ENCODE peak calls at places on chromosomes 5 and 9, in ten cellular contexts. S, Z, P, Y, J, W, D, K, V and O are unnamed samples.

GRCh38 chr9:1052119-1052907 is 2.2 kb downstream of the DMRT2 start:
- DNase-seq in S (no peak), Z (no peak), P (no peak), Y (no peak), J (no peak), W (no peak), D (no peak), K (no peak), V (no peak), O (no peak)

GRCh38 chr9:98502311-98502975 is 206.3 kb downstream of the GABBR2 start:
- DNase-seq in S (no peak), Z (no peak), P (no peak), Y (no peak), J (no peak), W (no peak), D (peak; percentile 69), K (no peak), V (no peak), O (no peak)

GRCh38 chr9:125683486-125683885 is 23.5 kb downstream of the MAPKAP1 start:
- DNase-seq in S (no peak), Z (no peak), P (no peak), Y (no peak), J (no peak), W (no peak), D (peak; percentile 86), K (no peak), V (no peak), O (no peak)

GRCh38 chr5:94778712-94779111 is 160.2 kb downstream of the SLF1 start:
- DNase-seq in S (no peak), Z (no peak), P (no peak), Y (no peak), J (no peak), W (no peak), D (no peak), K (no peak), V (no peak), O (no peak)

GRCh38 chr9:88782931-88783451 is 208.3 kb upstream of the S1PR3 start:
- DNase-seq in S (no peak), Z (no peak), P (no peak), Y (no peak), J (no peak), W (no peak), D (peak; percentile 48), K (no peak), V (no peak), O (no peak)

GRCh38 chr5:116990010-116990409 is 415.4 kb upstream of the SEMA6A start:
- DNase-seq in S (no peak), Z (no peak), P (no peak), Y (no peak), J (no peak), W (no peak), D (no peak), K (no peak), V (no peak), O (no peak)

GRCh38 chr5:160390787-160391696 is 8.8 kb downstream of the FAM200C start:
- DNase-seq in S (no peak), Z (no peak), P (no peak), Y (no peak), J (no peak), W (no peak), D (peak; percentile 36), K (peak; percentile 32), V (no peak), O (no peak)

GRCh38 chr5:156383510-156383909 is 56.5 kb downstream of the SGCD start:
- DNase-seq in S (no peak), Z (no peak), P (no peak), Y (no peak), J (no peak), W (no peak), D (peak; percentile 90), K (no peak), V (no peak), O (no peak)

GRCh38 chr5:123511290-123511647 is 708 bp upstream of the CSNK1G3 start:
- DNase-seq in S (no peak), Z (no peak), P (no peak), Y (no peak), J (no peak), W (no peak), D (peak; percentile 70), K (no peak), V (no peak), O (no peak)

GRCh38 chr9:36862206-36863145 is 171.6 kb downstream of the PAX5 start:
- DNase-seq in S (peak; percentile 60), Z (peak; percentile 64), P (peak; percentile 15), Y (no peak), J (peak; percentile 43), W (peak; percentile 45), D (peak; percentile 35), K (peak; percentile 55), V (peak; percentile 46), O (peak; percentile 46)

GRCh38 chr5:143401846-143402463 is 1.5 kb downstream of the NR3C1 start:
- DNase-seq in S (no peak), Z (no peak), P (no peak), Y (no peak), J (no peak), W (no peak), D (peak; percentile 20), K (peak; percentile 70), V (peak; percentile 16), O (no peak)

GRCh38 chr5:159105318-159106053 is 5.8 kb upstream of the EBF1 start:
- DNase-seq in S (no peak), Z (no peak), P (no peak), Y (no peak), J (peak; percentile 43), W (no peak), D (no peak), K (no peak), V (no peak), O (no peak)

GRCh38 chr5:180860887-180861822 is at the start of gene ZFP62:
- DNase-seq in S (peak; percentile 94), Z (peak; percentile 96), P (peak; percentile 72), Y (peak; percentile 94), J (peak; percentile 95), W (peak; percentile 93), D (peak; percentile 87), K (peak; percentile 94), V (peak; percentile 89), O (peak; percentile 94)
- TF ChIP-seq POLR2A in S (peak; percentile 75), Z (peak; percentile 60), P (peak; percentile 64), Y (no peak), J (peak; percentile 41), W (peak; percentile 85), D (peak; percentile 43), K (peak; percentile 21), V (peak; percentile 81), O (peak; percentile 84)

GRCh38 chr5:154709368-154710305 is 45.5 kb upstream of the LARP1 start:
- DNase-seq in S (no peak), Z (no peak), P (no peak), Y (peak; percentile 27), J (no peak), W (no peak), D (no peak), K (no peak), V (no peak), O (no peak)

GRCh38 chr5:154714271-154714986 is 40.7 kb upstream of the LARP1 start:
- DNase-seq in S (no peak), Z (no peak), P (no peak), Y (no peak), J (no peak), W (peak; percentile 23), D (peak; percentile 77), K (no peak), V (no peak), O (peak; percentile 49)

GRCh38 chr5:154712518-154713437 is 42.4 kb upstream of the LARP1 start:
- DNase-seq in S (no peak), Z (peak; percentile 83), P (no peak), Y (peak; percentile 56), J (no peak), W (peak; percentile 86), D (no peak), K (no peak), V (no peak), O (peak; percentile 81)

GRCh38 chr5:154708845-154709244 is 46.3 kb upstream of the LARP1 start:
- DNase-seq in S (no peak), Z (no peak), P (no peak), Y (peak; percentile 12), J (no peak), W (no peak), D (peak; percentile 41), K (no peak), V (no peak), O (no peak)

GRCh38 chr5:154713615-154714125 is 41.5 kb upstream of the LARP1 start:
- DNase-seq in S (no peak), Z (peak; percentile 61), P (no peak), Y (peak; percentile 30), J (no peak), W (peak; percentile 24), D (peak; percentile 31), K (no peak), V (no peak), O (peak; percentile 30)
- H3K27ac ChIP-seq in S (peak overlapping the region; percentile 50), Z (peak overlapping the region; percentile 80), P (peak overlapping the region; percentile 59), Y (peak overlapping the region; percentile 43), J (no peak overlapping the region), W (peak overlapping the region; percentile 92), D (peak overlapping the region; percentile 43), K (no peak overlapping the region), V (no peak overlapping the region), O (peak overlapping the region; percentile 82)

DNA sequence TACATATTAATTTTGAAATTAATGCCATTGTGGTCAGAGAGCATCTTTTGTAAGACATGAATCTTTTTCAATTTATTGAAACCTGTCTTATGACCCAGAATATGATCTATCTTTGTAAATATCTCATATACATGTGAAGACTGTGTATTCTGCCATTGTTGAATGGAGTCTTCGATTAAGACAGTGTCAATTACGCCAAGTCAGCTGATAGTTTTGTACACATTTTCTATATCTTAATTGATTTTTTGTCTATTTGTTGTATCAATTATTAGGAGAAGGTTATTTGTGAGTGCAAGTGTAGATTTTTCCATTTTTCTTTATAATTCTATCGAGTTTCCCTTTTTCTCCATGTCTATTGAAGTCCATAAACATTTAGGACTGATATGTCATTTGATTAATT is 471.6 kb downstream of the MED10 start:
- DNase-seq in S (no peak), Z (no peak), P (no peak), Y (no peak), J (no peak), W (no peak), D (no peak), K (no peak), V (no peak), O (no peak)
- H3K4me3 ChIP-seq in S (no peak overlapping the region), Z (no peak overlapping the region), P (no peak overlapping the region), Y (no peak overlapping the region), J (no peak overlapping the region), W (no peak overlapping the region), D (no peak overlapping the region), K (no peak overlapping the region), V (no peak overlapping the region), O (no peak overlapping the region)

GRCh38 chr9:114505187-114506081 is at the start of gene WHRN:
- DNase-seq in S (peak; percentile 96), Z (peak; percentile 96), P (peak; percentile 84), Y (peak; percentile 98), J (peak; percentile 96), W (peak; percentile 96), D (peak; percentile 76), K (peak; percentile 84), V (peak; percentile 95), O (peak; percentile 95)
- TF ChIP-seq POLR2A in S (peak; percentile 70), Z (peak; percentile 86), P (peak; percentile 30), Y (peak; percentile 61), J (peak; percentile 73), W (peak; percentile 88), D (peak; percentile 87), K (peak; percentile 47), V (peak; percentile 56), O (peak; percentile 68)

GRCh38 chr5:81533629-81534480 is 139.9 kb upstream of the ACOT12 start:
- DNase-seq in S (no peak), Z (no peak), P (no peak), Y (no peak), J (no peak), W (no peak), D (no peak), K (no peak), V (no peak), O (no peak)
- H3K27ac ChIP-seq in S (no peak overlapping the region), Z (no peak overlapping the region), P (no peak overlapping the region), Y (no peak overlapping the region), J (no peak overlapping the region), W (peak overlapping the region; percentile 29), D (no peak overlapping the region), K (no peak overlapping the region), V (peak overlapping the region; percentile 8), O (no peak overlapping the region)